ENCODE peak calls at places on chromosomes 12 and 14, in seven cellular contexts. One of them, this sample, is unnamed.

GRCh38 chr14:71135496-71135895 is 228.2 kb downstream of the PCNX1 start:
- DNase-seq in adrenal gland: no peak
- DNase-seq in H9: peak; percentile 15
- DNase-seq in uterus: no peak
- DNase-seq in RWPE1: no peak
- DNase-seq in HCT116: no peak
- DNase-seq in esophagus squamous epithelium: no peak
- DNase-seq in this sample: no peak

GRCh38 chr14:26845106-26845818 is 247.4 kb upstream of the NOVA1 start:
- DNase-seq in adrenal gland: no peak
- DNase-seq in H9: no peak
- DNase-seq in uterus: no peak
- DNase-seq in RWPE1: no peak
- DNase-seq in HCT116: no peak
- DNase-seq in esophagus squamous epithelium: no peak
- DNase-seq in this sample: no peak

GRCh38 chr14:103562135-103562384 is 397 bp downstream of the BAG5 start:
- DNase-seq in adrenal gland: peak; percentile 63
- DNase-seq in H9: no peak
- DNase-seq in uterus: peak; percentile 36
- DNase-seq in RWPE1: peak; percentile 53
- DNase-seq in HCT116: no peak
- DNase-seq in esophagus squamous epithelium: no peak
- DNase-seq in this sample: peak; percentile 20

GRCh38 chr12:110698171-110698902 is 9.4 kb upstream of the HVCN1 start:
- DNase-seq in adrenal gland: peak; percentile 83
- DNase-seq in H9: peak; percentile 94
- DNase-seq in uterus: peak; percentile 81
- DNase-seq in RWPE1: peak; percentile 62
- DNase-seq in HCT116: peak; percentile 82
- DNase-seq in esophagus squamous epithelium: no peak
- DNase-seq in this sample: peak; percentile 97

GRCh38 chr12:106720696-106721095 is 53.8 kb upstream of the RIC8B start:
- DNase-seq in adrenal gland: peak; percentile 13
- DNase-seq in H9: no peak
- DNase-seq in uterus: no peak
- DNase-seq in RWPE1: no peak
- DNase-seq in HCT116: no peak
- DNase-seq in esophagus squamous epithelium: no peak
- DNase-seq in this sample: no peak

GRCh38 chr14:99755629-99756603 is 37.3 kb upstream of the EML1 start:
- DNase-seq in adrenal gland: peak; percentile 98
- DNase-seq in H9: no peak
- DNase-seq in uterus: peak; percentile 89
- DNase-seq in RWPE1: peak; percentile 34
- DNase-seq in HCT116: no peak
- DNase-seq in esophagus squamous epithelium: no peak
- DNase-seq in this sample: peak; percentile 86

GRCh38 chr12:123522164-123522563 is 11.4 kb downstream of the RILPL1 start:
- DNase-seq in adrenal gland: no peak
- DNase-seq in H9: no peak
- DNase-seq in uterus: no peak
- DNase-seq in RWPE1: no peak
- DNase-seq in HCT116: no peak
- DNase-seq in esophagus squamous epithelium: no peak
- DNase-seq in this sample: no peak

GRCh38 chr12:104570174-104570907 is 113.6 kb downstream of the CHST11 start:
- DNase-seq in adrenal gland: no peak
- DNase-seq in H9: no peak
- DNase-seq in uterus: no peak
- DNase-seq in RWPE1: no peak
- DNase-seq in HCT116: no peak
- DNase-seq in esophagus squamous epithelium: no peak
- DNase-seq in this sample: no peak

GRCh38 chr14:105075364-105076295 is 10.4 kb upstream of the GPR132 start:
- DNase-seq in adrenal gland: peak; percentile 41
- DNase-seq in H9: peak; percentile 69
- DNase-seq in uterus: no peak
- DNase-seq in RWPE1: no peak
- DNase-seq in HCT116: no peak
- DNase-seq in esophagus squamous epithelium: no peak
- DNase-seq in this sample: no peak

GRCh38 chr12:14999421-15000047 is 26.7 kb downstream of the PDE6H start:
- DNase-seq in adrenal gland: peak; percentile 62
- DNase-seq in H9: no peak
- DNase-seq in uterus: peak; percentile 35
- DNase-seq in RWPE1: peak; percentile 14
- DNase-seq in HCT116: no peak
- DNase-seq in esophagus squamous epithelium: no peak
- DNase-seq in this sample: peak; percentile 81

GRCh38 chr14:102872020-102872419 is 50.4 kb upstream of the AMN start:
- DNase-seq in adrenal gland: no peak
- DNase-seq in H9: no peak
- DNase-seq in uterus: no peak
- DNase-seq in RWPE1: no peak
- DNase-seq in HCT116: no peak
- DNase-seq in esophagus squamous epithelium: no peak
- DNase-seq in this sample: no peak

GRCh38 chr12:48221645-48222044 is 18.6 kb upstream of the OR10AD1 start:
- DNase-seq in adrenal gland: no peak
- DNase-seq in H9: no peak
- DNase-seq in uterus: peak; percentile 18
- DNase-seq in RWPE1: no peak
- DNase-seq in HCT116: no peak
- DNase-seq in esophagus squamous epithelium: no peak
- DNase-seq in this sample: no peak

GRCh38 chr12:69091447-69092022 is 147.8 kb upstream of the CPSF6 start:
- DNase-seq in adrenal gland: no peak
- DNase-seq in H9: no peak
- DNase-seq in uterus: no peak
- DNase-seq in RWPE1: no peak
- DNase-seq in HCT116: no peak
- DNase-seq in esophagus squamous epithelium: no peak
- DNase-seq in this sample: no peak

GRCh38 chr14:80385340-80385739 is 174.0 kb upstream of the DIO2 start:
- DNase-seq in adrenal gland: no peak
- DNase-seq in H9: no peak
- DNase-seq in uterus: no peak
- DNase-seq in RWPE1: no peak
- DNase-seq in HCT116: no peak
- DNase-seq in esophagus squamous epithelium: no peak
- DNase-seq in this sample: no peak

GRCh38 chr14:22319526-22320352 is 269.3 kb downstream of the DAD1 start:
- DNase-seq in adrenal gland: peak; percentile 85
- DNase-seq in H9: peak; percentile 40
- DNase-seq in uterus: peak; percentile 57
- DNase-seq in RWPE1: peak; percentile 20
- DNase-seq in HCT116: peak; percentile 53
- DNase-seq in esophagus squamous epithelium: no peak
- DNase-seq in this sample: peak; percentile 89

GRCh38 chr12:57815177-57816000 is 3.1 kb downstream of the AVIL start:
- DNase-seq in adrenal gland: no peak
- DNase-seq in H9: peak; percentile 89
- DNase-seq in uterus: no peak
- DNase-seq in RWPE1: no peak
- DNase-seq in HCT116: no peak
- DNase-seq in esophagus squamous epithelium: no peak
- DNase-seq in this sample: peak; percentile 24

GRCh38 chr14:53865716-53866115 is 90.9 kb downstream of the BMP4 start:
- DNase-seq in adrenal gland: no peak
- DNase-seq in H9: no peak
- DNase-seq in uterus: no peak
- DNase-seq in RWPE1: no peak
- DNase-seq in HCT116: no peak
- DNase-seq in esophagus squamous epithelium: no peak
- DNase-seq in this sample: no peak

GRCh38 chr12:563250-563781 is 99.9 kb downstream of the NINJ2 start:
- DNase-seq in adrenal gland: no peak
- DNase-seq in H9: no peak
- DNase-seq in uterus: no peak
- DNase-seq in RWPE1: no peak
- DNase-seq in HCT116: no peak
- DNase-seq in esophagus squamous epithelium: no peak
- DNase-seq in this sample: no peak

GRCh38 chr14:101499080-101499479 is 62.2 kb upstream of the DIO3 start:
- DNase-seq in adrenal gland: no peak
- DNase-seq in H9: peak; percentile 11
- DNase-seq in uterus: peak; percentile 26
- DNase-seq in RWPE1: no peak
- DNase-seq in HCT116: no peak
- DNase-seq in esophagus squamous epithelium: no peak
- DNase-seq in this sample: no peak

GRCh38 chr12:67957383-67957782 is 31.9 kb upstream of the IFNG-AS1 start:
- DNase-seq in adrenal gland: no peak
- DNase-seq in H9: no peak
- DNase-seq in uterus: no peak
- DNase-seq in RWPE1: no peak
- DNase-seq in HCT116: no peak
- DNase-seq in esophagus squamous epithelium: no peak
- DNase-seq in this sample: no peak

GRCh38 chr14:20427231-20428009 is 8.5 kb downstream of the KLHL33 start:
- DNase-seq in adrenal gland: peak; percentile 12
- DNase-seq in H9: no peak
- DNase-seq in uterus: no peak
- DNase-seq in RWPE1: peak; percentile 67
- DNase-seq in HCT116: peak; percentile 13
- DNase-seq in esophagus squamous epithelium: no peak
- DNase-seq in this sample: peak; percentile 61

GRCh38 chr12:49190317-49190716 is 1.4 kb upstream of the TUBA1A start:
- DNase-seq in adrenal gland: no peak
- DNase-seq in H9: peak; percentile 61
- DNase-seq in uterus: no peak
- DNase-seq in RWPE1: no peak
- DNase-seq in HCT116: no peak
- DNase-seq in esophagus squamous epithelium: no peak
- DNase-seq in this sample: no peak

GRCh38 chr12:7450667-7451066 is 6.7 kb upstream of the CD163L1 start:
- DNase-seq in adrenal gland: no peak
- DNase-seq in H9: no peak
- DNase-seq in uterus: no peak
- DNase-seq in RWPE1: peak; percentile 55
- DNase-seq in HCT116: no peak
- DNase-seq in esophagus squamous epithelium: no peak
- DNase-seq in this sample: peak; percentile 62

GRCh38 chr12:132324841-132325732 is 4.3 kb downstream of the GALNT9 start:
- DNase-seq in adrenal gland: no peak
- DNase-seq in H9: no peak
- DNase-seq in uterus: no peak
- DNase-seq in RWPE1: no peak
- DNase-seq in HCT116: no peak
- DNase-seq in esophagus squamous epithelium: no peak
- DNase-seq in this sample: no peak

GRCh38 chr14:54570651-54571415 is 3.9 kb downstream of the SAMD4A start:
- DNase-seq in adrenal gland: no peak
- DNase-seq in H9: no peak
- DNase-seq in uterus: no peak
- DNase-seq in RWPE1: peak; percentile 69
- DNase-seq in HCT116: no peak
- DNase-seq in esophagus squamous epithelium: no peak
- DNase-seq in this sample: peak; percentile 93

GRCh38 chr12:5043589-5044419 is at the start of gene KCNA5:
- DNase-seq in adrenal gland: no peak
- DNase-seq in H9: peak; percentile 78
- DNase-seq in uterus: no peak
- DNase-seq in RWPE1: no peak
- DNase-seq in HCT116: no peak
- DNase-seq in esophagus squamous epithelium: no peak
- DNase-seq in this sample: no peak

GRCh38 chr12:5044420-5045295 is 979 bp downstream of the KCNA5 start:
- DNase-seq in adrenal gland: no peak
- DNase-seq in H9: no peak
- DNase-seq in uterus: no peak
- DNase-seq in RWPE1: no peak
- DNase-seq in HCT116: no peak
- DNase-seq in esophagus squamous epithelium: no peak
- DNase-seq in this sample: no peak

GRCh38 chr12:5050542-5050941 is 6.9 kb downstream of the KCNA5 start:
- DNase-seq in adrenal gland: no peak
- DNase-seq in H9: no peak
- DNase-seq in uterus: no peak
- DNase-seq in RWPE1: no peak
- DNase-seq in HCT116: no peak
- DNase-seq in esophagus squamous epithelium: no peak
- DNase-seq in this sample: no peak

GRCh38 chr12:5047729-5048128 is 4.0 kb downstream of the KCNA5 start:
- DNase-seq in adrenal gland: no peak
- DNase-seq in H9: no peak
- DNase-seq in uterus: no peak
- DNase-seq in RWPE1: no peak
- DNase-seq in HCT116: no peak
- DNase-seq in esophagus squamous epithelium: no peak
- DNase-seq in this sample: no peak

GRCh38 chr12:5047094-5047493 is 3.4 kb downstream of the KCNA5 start:
- DNase-seq in adrenal gland: no peak
- DNase-seq in H9: no peak
- DNase-seq in uterus: no peak
- DNase-seq in RWPE1: no peak
- DNase-seq in HCT116: no peak
- DNase-seq in esophagus squamous epithelium: no peak
- DNase-seq in this sample: no peak
- H3K27ac ChIP-seq in adrenal gland: no peak overlapping the region
- H3K27ac ChIP-seq in H9: no peak overlapping the region
- H3K27ac ChIP-seq in uterus: no peak overlapping the region
- H3K27ac ChIP-seq in RWPE1: no peak overlapping the region
- H3K27ac ChIP-seq in HCT116: no peak overlapping the region
- H3K27ac ChIP-seq in esophagus squamous epithelium: peak overlapping the region; percentile 38
- H3K27ac ChIP-seq in this sample: no peak overlapping the region

GRCh38 chr12:43914923-43915468 is 79.1 kb downstream of the TMEM117 start:
- DNase-seq in adrenal gland: no peak
- DNase-seq in H9: no peak
- DNase-seq in uterus: no peak
- DNase-seq in RWPE1: no peak
- DNase-seq in HCT116: no peak
- DNase-seq in esophagus squamous epithelium: no peak
- DNase-seq in this sample: peak; percentile 22
- TF ChIP-seq CTCF in adrenal gland: no peak
- TF ChIP-seq CTCF in H9: peak; percentile 65
- TF ChIP-seq CTCF in uterus: no peak
- TF ChIP-seq CTCF in RWPE1: no peak
- TF ChIP-seq CTCF in HCT116: peak; percentile 46
- TF ChIP-seq CTCF in esophagus squamous epithelium: no peak
- TF ChIP-seq CTCF in this sample: peak; percentile 59

GRCh38 chr14:89394920-89395319 is 22.1 kb downstream of the FOXN3 start:
- DNase-seq in adrenal gland: no peak
- DNase-seq in H9: no peak
- DNase-seq in uterus: no peak
- DNase-seq in RWPE1: no peak
- DNase-seq in HCT116: no peak
- DNase-seq in esophagus squamous epithelium: no peak
- DNase-seq in this sample: no peak
- H3K27ac ChIP-seq in adrenal gland: no peak overlapping the region
- H3K27ac ChIP-seq in H9: no peak overlapping the region
- H3K27ac ChIP-seq in uterus: no peak overlapping the region
- H3K27ac ChIP-seq in RWPE1: no peak overlapping the region
- H3K27ac ChIP-seq in HCT116: no peak overlapping the region
- H3K27ac ChIP-seq in esophagus squamous epithelium: no peak overlapping the region
- H3K27ac ChIP-seq in this sample: no peak overlapping the region

DNA sequence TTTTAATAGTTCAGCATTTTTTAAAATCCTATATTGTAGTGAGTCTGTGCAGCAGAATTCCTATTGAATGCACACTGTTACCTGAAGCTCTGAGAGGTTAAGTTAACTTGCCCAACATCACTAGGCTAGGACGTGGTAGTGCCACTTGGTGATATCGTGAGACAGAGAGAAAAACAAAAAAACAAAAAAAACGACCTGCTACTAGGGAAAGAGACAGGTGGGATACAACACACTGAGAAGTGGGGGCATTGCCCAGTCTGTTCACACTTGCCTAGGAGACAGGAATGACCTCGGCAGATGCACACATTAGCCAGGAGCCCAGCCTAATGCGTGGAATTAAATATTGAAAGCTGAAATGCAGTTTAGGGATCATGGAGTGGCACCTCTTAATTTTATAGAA is 129.7 kb upstream of the CCND2 start:
- DNase-seq in adrenal gland: no peak
- DNase-seq in H9: no peak
- DNase-seq in uterus: no peak
- DNase-seq in RWPE1: no peak
- DNase-seq in HCT116: peak; percentile 37
- DNase-seq in esophagus squamous epithelium: no peak
- DNase-seq in this sample: peak; percentile 1
- TF ChIP-seq CTCF in adrenal gland: no peak
- TF ChIP-seq CTCF in H9: no peak
- TF ChIP-seq CTCF in uterus: no peak
- TF ChIP-seq CTCF in RWPE1: no peak
- TF ChIP-seq CTCF in HCT116: peak; percentile 37
- TF ChIP-seq CTCF in esophagus squamous epithelium: no peak
- TF ChIP-seq CTCF in this sample: peak; percentile 23